ENCODE peak calls at places on chromosomes 2 and 18, in six cellular contexts. S, U, X, O, H and W are unnamed samples.

GRCh38 chr2:102303589-102303988 is 7.8 kb upstream of the IL1RL1 start:
- DNase-seq in S (no peak), O (no peak), U (no peak), H (no peak), X (no peak), W (no peak)

GRCh38 chr18:67417864-67418523 is 98.5 kb downstream of the DSEL start:
- DNase-seq in U (no peak), O (peak), H (peak), S (peak), X (no peak), W (no peak)

GRCh38 chr2:230850358-230850658 is 14.4 kb upstream of the ITM2C start:
- DNase-seq in O (no peak), S (no peak), X (no peak), H (no peak), U (no peak), W (no peak)

GRCh38 chr18:26477828-26478466 is 70.4 kb downstream of the KCTD1 start:
- DNase-seq in O (no peak), H (no peak), X (no peak), U (no peak), S (no peak), W (no peak)

GRCh38 chr2:130837175-130837810 is 579 bp downstream of the ARHGEF4 start:
- DNase-seq in U (no peak), S (no peak), H (no peak), O (no peak), X (no peak), W (no peak)

GRCh38 chr2:53095664-53096063 is 671.9 kb upstream of the CHAC2 start:
- DNase-seq in O (no peak), H (no peak), S (no peak), U (no peak), X (no peak), W (no peak)

GRCh38 chr2:40434638-40435296 is 17.1 kb downstream of the SLC8A1 start:
- DNase-seq in X (no peak), H (peak), O (peak), U (no peak), S (peak), W (no peak)

GRCh38 chr18:48539406-48540328 is 836 bp downstream of the CTIF start:
- DNase-seq in S (peak), O (peak), U (peak), X (peak), H (peak), W (no peak)

GRCh38 chr2:26674002-26674751 is 18.3 kb upstream of the KCNK3 start:
- DNase-seq in O (no peak), U (no peak), X (no peak), H (no peak), S (no peak), W (no peak)

GRCh38 chr2:179428659-179429058 is 164.0 kb upstream of the SESTD1 start:
- DNase-seq in X (no peak), U (no peak), S (no peak), H (no peak), O (no peak), W (no peak)

GRCh38 chr18:22822024-22822423 is 111.1 kb upstream of the RBBP8 start:
- DNase-seq in X (peak), U (peak), O (no peak), S (peak), H (peak), W (no peak)

GRCh38 chr2:202934456-202934855 is 22.4 kb downstream of the CARF start:
- DNase-seq in O (peak), X (no peak), S (no peak), U (no peak), H (no peak), W (no peak)

GRCh38 chr2:51324028-51324427 is 292.1 kb upstream of the NRXN1 start:
- DNase-seq in S (no peak), X (no peak), O (no peak), U (no peak), H (no peak), W (no peak)

GRCh38 chr2:152594792-152595191 is 122.5 kb downstream of the PRPF40A start:
- DNase-seq in X (no peak), S (peak), O (no peak), U (no peak), H (no peak), W (no peak)
- H2AFZ ChIP-seq in X (no peak), S (no peak), O (no peak), U (no peak), H (no peak), W (no peak)

GRCh38 chr2:10425656-10426055 is 22.5 kb downstream of the ODC1 start:
- DNase-seq in X (no peak), O (no peak), S (no peak), U (no peak), H (no peak), W (no peak)
- H4K91ac ChIP-seq in X (no peak), O (no peak), S (no peak), U (no peak), H (no peak), W (no peak)

GRCh38 chr18:50193796-50194622 is 938 bp downstream of the MYO5B start:
- DNase-seq in H (no peak), X (peak), S (no peak), U (peak), O (no peak), W (no peak)
- H2AFZ ChIP-seq in H (no peak), X (no peak), S (no peak), U (peak), O (peak), W (no peak)

DNA sequence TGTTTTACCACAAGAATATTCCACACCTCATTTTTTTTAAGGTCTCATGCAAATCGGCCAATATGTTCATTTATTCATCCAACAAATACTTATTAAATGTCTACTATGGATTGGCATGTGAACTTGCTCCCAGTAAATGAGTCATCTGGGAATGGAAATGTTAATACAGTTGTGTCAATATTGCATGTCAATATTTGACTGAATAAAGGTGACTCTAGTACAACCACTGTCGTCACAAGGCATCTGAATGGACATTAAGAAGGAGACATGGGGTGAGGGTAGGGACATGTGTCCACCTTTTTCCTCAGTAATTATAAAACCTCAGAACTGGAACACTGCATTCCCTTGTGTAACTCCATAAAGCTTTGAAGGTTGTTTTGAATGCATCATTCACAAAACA is 365.4 kb downstream of the ADCYAP1 start:
- DNase-seq in S (no peak), H (no peak), U (no peak), O (no peak), X (no peak), W (no peak)
- H4K91ac ChIP-seq in S (no peak), H (no peak), U (no peak), O (no peak), X (no peak), W (no peak)

GRCh38 chr2:110116033-110116710 is 550 bp upstream of the MALL start:
- DNase-seq in X (peak), S (peak), O (no peak), H (peak), U (no peak), W (peak)
- H2AFZ ChIP-seq in X (no peak), S (peak), O (no peak), H (peak), U (peak), W (peak)